ENCODE peak calls at places on chromosomes 5 and 9, in seven cellular contexts. G, A, Y, F, O, L and U are unnamed samples.

GRCh38 chr5:84228266-84228665 is 156.4 kb downstream of the EDIL3 start:
- DNase-seq in O (no peak), A (no peak), F (no peak), G (no peak), L (no peak), Y (no peak), U (no peak)

GRCh38 chr5:55172937-55173695 is at the start of gene CDC20B:
- DNase-seq in G (peak), Y (peak), F (peak), A (peak), L (peak), O (peak), U (peak)

GRCh38 chr9:81690251-81690851 is 1.0 kb upstream of the TLE1 start:
- DNase-seq in O (peak), F (peak), L (peak), Y (peak), G (no peak), A (no peak), U (peak)

GRCh38 chr5:107570805-107571531 is 99.8 kb downstream of the EFNA5 start:
- DNase-seq in F (peak), L (no peak), O (no peak), Y (peak), A (peak), G (no peak), U (peak)

GRCh38 chr9:115492869-115493268 is 374.9 kb upstream of the TNC start:
- DNase-seq in A (no peak), O (no peak), L (no peak), G (no peak), F (no peak), Y (no peak), U (no peak)

GRCh38 chr9:127937046-127937382 is 640 bp downstream of the DPM2 start:
- DNase-seq in O (no peak), L (peak), G (no peak), A (no peak), F (no peak), Y (no peak), U (peak)

GRCh38 chr5:178403351-178403750 is 170.7 kb upstream of the PHYKPL start:
- DNase-seq in G (no peak), F (no peak), Y (no peak), L (no peak), O (no peak), A (no peak), U (no peak)

GRCh38 chr5:112625586-112625985 is 112.1 kb upstream of the APC start:
- DNase-seq in G (no peak), A (no peak), Y (no peak), F (no peak), O (no peak), L (no peak), U (no peak)

GRCh38 chr9:15834541-15834940 is 281.7 kb downstream of the CCDC171 start:
- DNase-seq in F (no peak), O (no peak), A (no peak), G (no peak), Y (no peak), L (no peak), U (peak)

GRCh38 chr5:139458580-139459407 is 3.7 kb downstream of the ECSCR start:
- DNase-seq in A (peak), Y (no peak), G (peak), L (peak), F (no peak), O (no peak), U (peak)

GRCh38 chr9:130905902-130906726 is 9.5 kb upstream of the QRFP start:
- DNase-seq in O (no peak), L (no peak), A (no peak), G (no peak), F (no peak), Y (no peak), U (no peak)

GRCh38 chr9:89518466-89519392 is 20.8 kb upstream of the SEMA4D start:
- DNase-seq in G (no peak), F (no peak), O (no peak), Y (no peak), A (peak), L (no peak), U (no peak)

GRCh38 chr9:89941875-89942274 is 337.1 kb downstream of the GADD45G start:
- DNase-seq in L (no peak), A (no peak), O (no peak), Y (no peak), G (no peak), F (no peak), U (peak)

GRCh38 chr9:134162926-134163373 is 1.4 kb downstream of the RNU6ATAC start:
- DNase-seq in F (no peak), A (no peak), Y (no peak), G (no peak), O (no peak), L (no peak), U (no peak)

GRCh38 chr9:121735065-121735791 is 83.8 kb downstream of the DAB2IP start:
- DNase-seq in O (peak), Y (peak), F (peak), A (peak), L (peak), G (no peak), U (peak)

GRCh38 chr9:91677354-91677753 is 253.7 kb upstream of the NFIL3 start:
- DNase-seq in O (no peak), A (no peak), G (no peak), F (no peak), Y (no peak), L (peak), U (no peak)

GRCh38 chr5:128877476-128877875 is 87.8 kb upstream of the SLC27A6 start:
- DNase-seq in A (no peak), G (no peak), L (no peak), F (no peak), Y (no peak), O (no peak), U (no peak)

GRCh38 chr5:60801406-60802090 is 42.5 kb downstream of the ELOVL7 start:
- DNase-seq in Y (no peak), O (no peak), A (no peak), F (no peak), G (no peak), L (no peak), U (no peak)

GRCh38 chr9:38039907-38040682 is 28.9 kb downstream of the SHB start:
- DNase-seq in O (no peak), A (no peak), F (no peak), L (no peak), Y (no peak), G (no peak), U (no peak)

GRCh38 chr5:108093186-108093585 is 288.7 kb downstream of the FBXL17 start:
- DNase-seq in O (no peak), F (no peak), G (no peak), A (no peak), Y (no peak), L (peak), U (peak)

GRCh38 chr5:115306011-115306530 is 9.6 kb upstream of the CCDC112 start:
- DNase-seq in O (no peak), G (no peak), Y (peak), L (no peak), F (no peak), A (no peak), U (no peak)

GRCh38 chr9:112839331-112839730 is 51.3 kb downstream of the SLC46A2 start:
- DNase-seq in A (no peak), G (no peak), O (no peak), F (no peak), Y (no peak), L (no peak), U (no peak)

GRCh38 chr9:89137548-89138462 is 40.8 kb downstream of the SHC3 start:
- DNase-seq in Y (peak), L (peak), F (no peak), G (no peak), A (peak), O (no peak), U (peak)

GRCh38 chr9:126860757-126861466 is 473 bp downstream of the ZBTB34 start:
- DNase-seq in A (peak), G (peak), L (peak), Y (no peak), O (peak), F (peak), U (peak)

GRCh38 chr9:108040783-108041182 is 551.2 kb upstream of the KLF4 start:
- DNase-seq in F (no peak), A (no peak), O (no peak), G (no peak), L (peak), Y (peak), U (peak)

GRCh38 chr5:149883550-149883949 is 61.0 kb downstream of the PDE6A start:
- DNase-seq in L (no peak), G (no peak), F (no peak), Y (no peak), O (no peak), A (no peak), U (no peak)

GRCh38 chr9:134449180-134449916 is 123.1 kb downstream of the RXRA start:
- DNase-seq in G (peak), A (peak), Y (peak), O (peak), L (peak), F (peak), U (peak)

GRCh38 chr9:35112257-35113020 is 3.2 kb downstream of the ATOSB start:
- DNase-seq in F (no peak), O (no peak), G (no peak), Y (no peak), A (no peak), L (peak), U (peak)